ENCODE peak calls at places on chromosomes 16 and 17, in five cellular contexts. Q is NCI-H460, F is SW480, Y is RCC 7860, C is hypothalamus. M is an unnamed sample.

GRCh38 chr17:17313350-17313991 is 10.3 kb downstream of the NT5M start:
- DNase-seq in Q (no peak), F (peak), Y (no peak), C (no peak), M (peak)

GRCh38 chr17:67019126-67019507 is 25.2 kb upstream of the CACNG1 start:
- DNase-seq in Q (no peak), F (no peak), Y (no peak), C (no peak), M (no peak)

GRCh38 chr17:59488805-59489204 is 76.6 kb upstream of the DHX40 start:
- DNase-seq in Q (no peak), F (no peak), Y (no peak), C (no peak), M (no peak)

GRCh38 chr16:69600202-69600601 is 34.4 kb downstream of the NFAT5 start:
- DNase-seq in Q (no peak), F (no peak), Y (no peak), C (no peak), M (no peak)

GRCh38 chr17:4004517-4005295 is 40.5 kb upstream of the ATP2A3 start:
- DNase-seq in Q (peak), F (no peak), Y (no peak), C (no peak), M (peak)

GRCh38 chr16:787978-788398 is at the start of gene RPUSD1:
- DNase-seq in Q (no peak), F (no peak), Y (no peak), C (no peak), M (no peak)

GRCh38 chr16:2333772-2334379 is 6.7 kb downstream of the ABCA3 start:
- DNase-seq in Q (peak), F (peak), Y (peak), C (no peak), M (no peak)

GRCh38 chr17:73316919-73317505 is 5.2 kb upstream of the CDC42EP4 start:
- DNase-seq in Q (no peak), F (no peak), Y (no peak), C (no peak), M (no peak)

GRCh38 chr17:18185832-18186231 is 2.2 kb downstream of the ALKBH5 start:
- DNase-seq in Q (no peak), F (no peak), Y (no peak), C (no peak), M (no peak)

GRCh38 chr17:41907185-41907556 is 11.6 kb downstream of the ACLY start:
- DNase-seq in Q (no peak), F (no peak), Y (peak), C (no peak), M (no peak)

GRCh38 chr17:17906418-17907215 is 65.6 kb downstream of the TOM1L2 start:
- DNase-seq in Q (no peak), F (no peak), Y (no peak), C (no peak), M (no peak)

GRCh38 chr16:11473728-11474127 is 113.0 kb downstream of the LITAF start:
- DNase-seq in Q (no peak), F (no peak), Y (no peak), C (no peak), M (no peak)

GRCh38 chr16:48123104-48123788 is 32.5 kb downstream of the ABCC12 start:
- DNase-seq in Q (peak), F (peak), Y (peak), C (no peak), M (peak)

GRCh38 chr17:37701424-37702020 is 43.3 kb downstream of the HNF1B start:
- DNase-seq in Q (no peak), F (no peak), Y (no peak), C (no peak), M (no peak)

GRCh38 chr16:22070361-22071351 is 21.7 kb upstream of the VWA3A start:
- DNase-seq in Q (no peak), F (no peak), Y (no peak), C (no peak), M (no peak)

GRCh38 chr17:57294075-57294474 is 37.8 kb downstream of the MSI2 start:
- DNase-seq in Q (no peak), F (peak), Y (no peak), C (no peak), M (no peak)

GRCh38 chr17:41784207-41784744 is 2.2 kb downstream of the JUP start:
- DNase-seq in Q (no peak), F (peak), Y (peak), C (no peak), M (no peak)

GRCh38 chr16:89004209-89004831 is 27.3 kb upstream of the CBFA2T3 start:
- DNase-seq in Q (no peak), F (peak), Y (no peak), C (no peak), M (no peak)

GRCh38 chr17:80882323-80882722 is 109.3 kb upstream of the CHMP6 start:
- DNase-seq in Q (no peak), F (no peak), Y (no peak), C (no peak), M (no peak)

GRCh38 chr16:89577055-89577759 is 1.6 kb downstream of the CPNE7 start:
- DNase-seq in Q (no peak), F (no peak), Y (no peak), C (no peak), M (no peak)

GRCh38 chr17:81710514-81711308 is 1.4 kb upstream of the SLC25A10 start:
- DNase-seq in Q (no peak), F (no peak), Y (no peak), C (no peak), M (no peak)

GRCh38 chr17:16407911-16408588 is 7.3 kb upstream of the TRPV2 start:
- DNase-seq in Q (no peak), F (peak), Y (no peak), C (no peak), M (no peak)

GRCh38 chr16:51129105-51129504 is 22.0 kb downstream of the SALL1 start:
- DNase-seq in Q (no peak), F (no peak), Y (no peak), C (no peak), M (no peak)

GRCh38 chr17:206941-207560 is 25.6 kb upstream of the DOC2B start:
- DNase-seq in Q (no peak), F (no peak), Y (no peak), C (no peak), M (no peak)

GRCh38 chr17:5254903-5255521 is 20.4 kb upstream of the SCIMP start:
- DNase-seq in Q (no peak), F (no peak), Y (no peak), C (no peak), M (no peak)

GRCh38 chr16:583470-583814 is 6.4 kb upstream of the RAB40C start:
- DNase-seq in Q (no peak), F (no peak), Y (no peak), C (no peak), M (no peak)

GRCh38 chr17:30271102-30271501 is 20.6 kb downstream of the BLMH start:
- DNase-seq in Q (no peak), F (no peak), Y (peak), C (no peak), M (no peak)

GRCh38 chr16:19753815-19754643 is 36.0 kb downstream of the IQCK start:
- DNase-seq in Q (no peak), F (no peak), Y (no peak), C (no peak), M (no peak)

GRCh38 chr17:42894283-42895184 is 6.1 kb upstream of the G6PC1 start:
- DNase-seq in Q (no peak), F (no peak), Y (no peak), C (no peak), M (no peak)

GRCh38 chr17:63533433-63534077 is 10.4 kb downstream of the KCNH6 start:
- DNase-seq in Q (no peak), F (no peak), Y (no peak), C (no peak), M (no peak)

GRCh38 chr16:3101018-3101840 is 2.1 kb upstream of the ZSCAN10 start:
- DNase-seq in Q (peak), F (peak), Y (no peak), C (no peak), M (no peak)

GRCh38 chr17:38922538-38923291 is 2.7 kb upstream of the LASP1NB start:
- DNase-seq in Q (peak), F (peak), Y (no peak), C (no peak), M (no peak)